ENCODE peak calls at places on chromosomes 3 and 15, in five cellular contexts. One of them, this sample, is unnamed.

GRCh38 chr3:10939556-10939955 is 53.0 kb upstream of the SLC6A1 start:
- DNase-seq in NCI-H2081: no peak
- DNase-seq in NCI-H2029 treated with DMSO at 0.1 percent for 48 hours: no peak
- DNase-seq in SJSA1: no peak
- DNase-seq in activated T-cell treated with anti-CD3 and anti-CD28 coated beads for 1 hour: no peak
- DNase-seq in this sample: no peak

GRCh38 chr3:196979545-196979944 is 10.9 kb upstream of the PIGZ start:
- DNase-seq in SJSA1: no peak
- DNase-seq in NCI-H2029 treated with DMSO at 0.1 percent for 48 hours: no peak
- DNase-seq in activated T-cell treated with anti-CD3 and anti-CD28 coated beads for 1 hour: no peak
- DNase-seq in NCI-H2081: no peak
- DNase-seq in this sample: no peak

GRCh38 chr3:184230081-184230602 is 757 bp downstream of the VWA5B2 start:
- DNase-seq in SJSA1: no peak
- DNase-seq in NCI-H2029 treated with DMSO at 0.1 percent for 48 hours: no peak
- DNase-seq in activated T-cell treated with anti-CD3 and anti-CD28 coated beads for 1 hour: no peak
- DNase-seq in NCI-H2081: peak; percentile 84
- DNase-seq in this sample: no peak

GRCh38 chr15:52234596-52235541 is 43.7 kb upstream of the GNB5 start:
- DNase-seq in SJSA1: no peak
- DNase-seq in activated T-cell treated with anti-CD3 and anti-CD28 coated beads for 1 hour: no peak
- DNase-seq in NCI-H2029 treated with DMSO at 0.1 percent for 48 hours: no peak
- DNase-seq in NCI-H2081: no peak
- DNase-seq in this sample: no peak

GRCh38 chr3:16448691-16449090 is 64.8 kb downstream of the RFTN1 start:
- DNase-seq in activated T-cell treated with anti-CD3 and anti-CD28 coated beads for 1 hour: no peak
- DNase-seq in NCI-H2081: peak; percentile 73
- DNase-seq in SJSA1: peak; percentile 91
- DNase-seq in NCI-H2029 treated with DMSO at 0.1 percent for 48 hours: no peak
- DNase-seq in this sample: no peak

GRCh38 chr15:72998226-72998625 is 54.0 kb upstream of the NEO1 start:
- DNase-seq in NCI-H2029 treated with DMSO at 0.1 percent for 48 hours: no peak
- DNase-seq in NCI-H2081: no peak
- DNase-seq in activated T-cell treated with anti-CD3 and anti-CD28 coated beads for 1 hour: no peak
- DNase-seq in SJSA1: no peak
- DNase-seq in this sample: no peak

GRCh38 chr3:39343760-39344159 is 14.3 kb downstream of the CCR8 start:
- DNase-seq in SJSA1: no peak
- DNase-seq in NCI-H2029 treated with DMSO at 0.1 percent for 48 hours: no peak
- DNase-seq in NCI-H2081: no peak
- DNase-seq in activated T-cell treated with anti-CD3 and anti-CD28 coated beads for 1 hour: no peak
- DNase-seq in this sample: no peak

GRCh38 chr3:146222204-146223046 is 28.5 kb downstream of the PLSCR4 start:
- DNase-seq in SJSA1: no peak
- DNase-seq in NCI-H2029 treated with DMSO at 0.1 percent for 48 hours: no peak
- DNase-seq in activated T-cell treated with anti-CD3 and anti-CD28 coated beads for 1 hour: no peak
- DNase-seq in NCI-H2081: no peak
- DNase-seq in this sample: no peak

GRCh38 chr3:51539291-51539891 is 872 bp downstream of the RAD54L2 start:
- DNase-seq in activated T-cell treated with anti-CD3 and anti-CD28 coated beads for 1 hour: peak; percentile 3
- DNase-seq in SJSA1: peak; percentile 41
- DNase-seq in NCI-H2081: peak; percentile 1
- DNase-seq in NCI-H2029 treated with DMSO at 0.1 percent for 48 hours: no peak
- DNase-seq in this sample: peak; percentile 51

GRCh38 chr3:5229414-5229813 is 41.9 kb downstream of the EDEM1 start:
- DNase-seq in SJSA1: no peak
- DNase-seq in activated T-cell treated with anti-CD3 and anti-CD28 coated beads for 1 hour: no peak
- DNase-seq in NCI-H2029 treated with DMSO at 0.1 percent for 48 hours: no peak
- DNase-seq in NCI-H2081: no peak
- DNase-seq in this sample: no peak

GRCh38 chr15:60793656-60794055 is 314.7 kb upstream of the ICE2 start:
- DNase-seq in NCI-H2029 treated with DMSO at 0.1 percent for 48 hours: no peak
- DNase-seq in SJSA1: no peak
- DNase-seq in activated T-cell treated with anti-CD3 and anti-CD28 coated beads for 1 hour: no peak
- DNase-seq in NCI-H2081: no peak
- DNase-seq in this sample: no peak

GRCh38 chr3:71688121-71688520 is 37.1 kb downstream of the EIF4E3 start:
- DNase-seq in NCI-H2081: no peak
- DNase-seq in activated T-cell treated with anti-CD3 and anti-CD28 coated beads for 1 hour: no peak
- DNase-seq in SJSA1: no peak
- DNase-seq in NCI-H2029 treated with DMSO at 0.1 percent for 48 hours: no peak
- DNase-seq in this sample: no peak

GRCh38 chr3:110420158-110420641 is 651.4 kb upstream of the NECTIN3 start:
- DNase-seq in SJSA1: no peak
- DNase-seq in activated T-cell treated with anti-CD3 and anti-CD28 coated beads for 1 hour: no peak
- DNase-seq in NCI-H2029 treated with DMSO at 0.1 percent for 48 hours: no peak
- DNase-seq in NCI-H2081: no peak
- DNase-seq in this sample: no peak

GRCh38 chr15:67043939-67044771 is 21.2 kb upstream of the SMAD3 start:
- DNase-seq in SJSA1: peak; percentile 93
- DNase-seq in activated T-cell treated with anti-CD3 and anti-CD28 coated beads for 1 hour: no peak
- DNase-seq in NCI-H2029 treated with DMSO at 0.1 percent for 48 hours: no peak
- DNase-seq in NCI-H2081: no peak
- DNase-seq in this sample: no peak

GRCh38 chr15:74663303-74664027 is 32.4 kb downstream of the EDC3 start:
- DNase-seq in SJSA1: no peak
- DNase-seq in NCI-H2029 treated with DMSO at 0.1 percent for 48 hours: no peak
- DNase-seq in NCI-H2081: no peak
- DNase-seq in activated T-cell treated with anti-CD3 and anti-CD28 coated beads for 1 hour: no peak
- DNase-seq in this sample: no peak

GRCh38 chr15:92902723-92903587 is 2.8 kb downstream of the CHD2 start:
- DNase-seq in SJSA1: no peak
- DNase-seq in NCI-H2029 treated with DMSO at 0.1 percent for 48 hours: no peak
- DNase-seq in activated T-cell treated with anti-CD3 and anti-CD28 coated beads for 1 hour: no peak
- DNase-seq in NCI-H2081: no peak
- DNase-seq in this sample: no peak

GRCh38 chr15:66764067-66764428 is 62.0 kb downstream of the SMAD6 start:
- DNase-seq in SJSA1: no peak
- DNase-seq in NCI-H2029 treated with DMSO at 0.1 percent for 48 hours: no peak
- DNase-seq in activated T-cell treated with anti-CD3 and anti-CD28 coated beads for 1 hour: no peak
- DNase-seq in NCI-H2081: no peak
- DNase-seq in this sample: no peak

GRCh38 chr3:129650256-129650872 is 43.9 kb upstream of the PLXND1 start:
- DNase-seq in SJSA1: peak; percentile 59
- DNase-seq in NCI-H2029 treated with DMSO at 0.1 percent for 48 hours: no peak
- DNase-seq in activated T-cell treated with anti-CD3 and anti-CD28 coated beads for 1 hour: peak; percentile 39
- DNase-seq in NCI-H2081: peak; percentile 62
- DNase-seq in this sample: peak; percentile 51

GRCh38 chr15:66682865-66683264 is 19.2 kb upstream of the SMAD6 start:
- DNase-seq in SJSA1: no peak
- DNase-seq in activated T-cell treated with anti-CD3 and anti-CD28 coated beads for 1 hour: no peak
- DNase-seq in NCI-H2029 treated with DMSO at 0.1 percent for 48 hours: no peak
- DNase-seq in NCI-H2081: no peak
- DNase-seq in this sample: no peak

GRCh38 chr3:46025139-46025538 is 2.1 kb downstream of the XCR1 start:
- DNase-seq in SJSA1: no peak
- DNase-seq in NCI-H2029 treated with DMSO at 0.1 percent for 48 hours: no peak
- DNase-seq in activated T-cell treated with anti-CD3 and anti-CD28 coated beads for 1 hour: no peak
- DNase-seq in NCI-H2081: no peak
- DNase-seq in this sample: no peak